ENCODE peak calls at places on chromosomes 1 and 21, in five cellular contexts. I is lower lobe of right lung, L is A549, A is choroid plexus epithelial cell, V is mesothelial cell of epicardium. T is an unnamed sample.
A peak's percentile ranks its signal among the peaks of the same experiment; 100 is the strongest.

GRCh38 chr1:75053207-75053606 is 81.0 kb upstream of the LHX8 start:
- DNase-seq in I (no peak), L (no peak), A (no peak), V (no peak), T (no peak)

GRCh38 chr1:25246600-25247023 is 642 bp downstream of the RSRP1 start:
- DNase-seq in I (no peak), L (no peak), A (peak; percentile 40), V (peak; percentile 64), T (no peak)

GRCh38 chr1:225737179-225737578 is 40.4 kb upstream of the SRP9 start:
- DNase-seq in I (no peak), L (peak; percentile 28), A (no peak), V (no peak), T (no peak)

GRCh38 chr1:196178083-196178635 is 430.1 kb downstream of the KCNT2 start:
- DNase-seq in I (no peak), L (no peak), A (no peak), V (no peak), T (no peak)

GRCh38 chr1:81329061-81329460 is 471.7 kb upstream of the ADGRL2 start:
- DNase-seq in I (no peak), L (no peak), A (no peak), V (no peak), T (no peak)

GRCh38 chr21:41360072-41360821 is 1.6 kb upstream of the MX2 start:
- DNase-seq in I (no peak), L (no peak), A (peak; percentile 15), V (peak; percentile 34), T (no peak)

GRCh38 chr1:83802450-83803152 is 196.3 kb downstream of the TTLL7 start:
- DNase-seq in I (no peak), L (no peak), A (no peak), V (no peak), T (no peak)

GRCh38 chr1:24742090-24742938 is 2.9 kb upstream of the CLIC4 start:
- DNase-seq in I (peak; percentile 14), L (no peak), A (peak; percentile 95), V (no peak), T (peak; percentile 62)

GRCh38 chr1:188027613-188028012 is 1198.9 kb downstream of the PLA2G4A start:
- DNase-seq in I (no peak), L (peak; percentile 25), A (peak; percentile 93), V (no peak), T (peak; percentile 92)

GRCh38 chr1:33433509-33434362 is 2.8 kb upstream of the PHC2 start:
- DNase-seq in I (no peak), L (peak; percentile 16), A (peak; percentile 98), V (no peak), T (peak; percentile 100)

GRCh38 chr1:109140384-109140783 is 26.5 kb downstream of the ELAPOR1 start:
- DNase-seq in I (no peak), L (no peak), A (no peak), V (no peak), T (no peak)

GRCh38 chr1:55070765-55071164 is 31.4 kb downstream of the PCSK9 start:
- DNase-seq in I (no peak), L (no peak), A (no peak), V (no peak), T (no peak)

GRCh38 chr1:39850606-39851216 is 32.6 kb downstream of the TRIT1 start:
- DNase-seq in I (no peak), L (no peak), A (no peak), V (no peak), T (no peak)

GRCh38 chr1:65044411-65044810 is 78.1 kb upstream of the JAK1 start:
- DNase-seq in I (no peak), L (no peak), A (no peak), V (no peak), T (no peak)

GRCh38 chr1:64396817-64397216 is 73.1 kb upstream of the CACHD1 start:
- DNase-seq in I (no peak), L (no peak), A (peak; percentile 17), V (no peak), T (no peak)

GRCh38 chr1:185058103-185058502 is 12.7 kb downstream of the RNF2 start:
- DNase-seq in I (no peak), L (no peak), A (no peak), V (no peak), T (no peak)

GRCh38 chr1:24724345-24725208 is 20.7 kb upstream of the CLIC4 start:
- DNase-seq in I (no peak), L (peak; percentile 87), A (peak; percentile 97), V (no peak), T (peak; percentile 53)

GRCh38 chr21:36579898-36580297 is 100.0 kb upstream of the CLDN14 start:
- DNase-seq in I (no peak), L (no peak), A (no peak), V (no peak), T (no peak)

GRCh38 chr1:208243522-208243850 is 698 bp downstream of the PLXNA2 start:
- DNase-seq in I (no peak), L (no peak), A (no peak), V (no peak), T (no peak)

GRCh38 chr1:208242829-208243521 is 1.2 kb downstream of the PLXNA2 start:
- DNase-seq in I (no peak), L (no peak), A (no peak), V (peak; percentile 63), T (no peak)

GRCh38 chr1:208243851-208244583 is at the start of gene PLXNA2:
- DNase-seq in I (peak; percentile 95), L (peak; percentile 50), A (peak; percentile 56), V (peak; percentile 63), T (peak; percentile 49)

GRCh38 chr1:208244584-208244916 is 366 bp upstream of the PLXNA2 start:
- DNase-seq in I (no peak), L (no peak), A (no peak), V (no peak), T (no peak)

DNA sequence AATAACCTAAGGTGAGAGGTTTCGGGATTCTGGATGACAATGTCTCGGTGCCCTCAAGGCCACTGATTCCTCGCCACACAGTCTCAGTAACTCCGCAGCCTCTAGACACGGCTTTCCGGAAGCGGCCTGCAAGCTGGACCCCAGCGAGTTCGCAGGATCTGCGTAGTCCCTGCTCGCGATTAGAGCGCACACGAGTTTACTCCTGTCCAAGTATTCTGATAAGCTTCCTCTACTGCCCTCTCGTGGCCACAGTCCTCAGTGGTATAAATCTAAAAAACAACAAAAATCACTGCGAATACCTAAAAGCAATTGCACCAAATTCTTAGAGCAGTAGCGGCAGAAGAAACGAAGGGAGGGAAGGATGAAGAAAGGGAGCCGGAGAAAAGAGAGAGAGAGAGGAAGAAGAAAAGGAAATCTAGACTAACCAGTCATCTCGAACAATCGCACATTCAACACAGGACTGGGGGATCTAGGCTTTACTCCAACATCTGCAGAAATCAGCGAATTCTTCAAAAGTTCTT is 1.1 kb upstream of the PLXNA2 start:
- DNase-seq in I (peak; percentile 91), L (peak; percentile 84), A (peak; percentile 97), V (peak; percentile 91), T (peak; percentile 88)
- TF ChIP-seq CTCF in I (peak; percentile 80), L (peak; percentile 86), A (peak; percentile 83), V (peak; percentile 94), T (peak; percentile 95)

GRCh38 chr1:45410850-45411509 is 70.7 kb upstream of the MUTYH start:
- DNase-seq in I (no peak), L (no peak), A (peak; percentile 15), V (no peak), T (peak; percentile 3)

GRCh38 chr1:45412899-45413298 is 72.7 kb upstream of the MUTYH start:
- DNase-seq in I (no peak), L (no peak), A (no peak), V (no peak), T (no peak)

GRCh38 chr1:45409243-45409642 is 69.0 kb upstream of the MUTYH start:
- DNase-seq in I (no peak), L (no peak), A (no peak), V (no peak), T (no peak)

GRCh38 chr1:45414746-45415145 is 74.5 kb upstream of the MUTYH start:
- DNase-seq in I (no peak), L (no peak), A (no peak), V (no peak), T (no peak)

GRCh38 chr1:45411510-45411899 is 71.3 kb upstream of the MUTYH start:
- DNase-seq in I (no peak), L (no peak), A (no peak), V (no peak), T (no peak)
- TF ChIP-seq CTCF in I (no peak), L (no peak), A (no peak), V (no peak), T (no peak)

DNA sequence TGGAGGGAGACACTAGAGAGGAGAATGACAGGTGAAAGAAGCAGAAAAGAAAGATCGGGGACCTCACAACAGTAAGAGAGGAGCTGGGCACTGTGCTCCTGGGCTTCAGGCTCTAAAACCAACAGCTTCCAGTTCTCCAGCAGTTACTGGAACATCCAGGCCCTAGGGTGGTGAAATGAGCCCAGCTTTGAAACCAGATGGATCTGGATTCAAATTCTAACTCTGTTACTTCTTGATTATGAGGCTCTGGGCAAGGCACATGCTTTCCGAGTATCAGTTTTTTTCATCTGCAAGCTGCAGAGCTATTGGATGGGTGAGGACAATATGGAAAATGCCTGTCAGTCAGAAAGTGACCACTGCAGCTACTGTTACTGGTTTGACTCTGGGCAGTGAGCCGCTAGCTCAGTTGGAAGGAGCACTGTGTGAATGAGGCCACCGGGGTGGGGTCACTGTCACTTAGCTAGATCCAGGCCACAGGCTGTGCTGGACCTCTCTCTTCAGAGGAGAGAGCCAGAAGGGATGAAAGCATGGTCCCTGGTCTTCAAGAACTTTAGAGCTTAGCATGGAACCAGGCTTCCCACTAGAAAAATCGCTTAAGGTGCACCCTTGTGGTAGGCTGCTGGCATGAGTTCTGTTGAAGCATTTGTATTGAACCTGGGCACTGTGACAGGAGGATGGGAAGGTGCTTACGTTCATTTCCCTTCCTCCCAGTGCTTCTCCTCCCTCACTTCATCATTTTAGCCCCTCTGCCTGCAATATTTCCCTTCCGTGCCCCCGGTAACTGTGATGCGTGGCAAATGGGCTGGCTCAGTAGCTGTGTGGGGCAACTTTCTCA is 12.2 kb downstream of the PLEKHO1 start:
- DNase-seq in I (no peak), L (no peak), A (peak; percentile 63), V (no peak), T (no peak)
- TF ChIP-seq CTCF in I (no peak), L (no peak), A (peak; percentile 34), V (no peak), T (no peak)

GRCh38 chr1:154988053-154988954 is 5.1 kb upstream of the LENEP start:
- DNase-seq in I (peak; percentile 25), L (no peak), A (no peak), V (no peak), T (no peak)
- TF ChIP-seq CTCF in I (no peak), L (peak; percentile 5), A (no peak), V (no peak), T (peak; percentile 30)

T was measured in HFFc6.